ENCODE peak calls at places on chromosomes 3 and 15, in six cellular contexts. Z is HFF-Myc, S is cardiac fibroblast, D is EL, U is NCI-H774, Q is mucosa of gallbladder. M is an unnamed sample.

GRCh38 chr3:73101916-73102315 is 40.5 kb downstream of the EBLN2 start:
- DNase-seq in Z (no peak), S (no peak), D (no peak), U (no peak), Q (no peak), M (no peak)

GRCh38 chr3:125219261-125219701 is 6.7 kb upstream of the SLC12A8 start:
- DNase-seq in Z (no peak), S (no peak), D (no peak), U (no peak), Q (no peak), M (no peak)

GRCh38 chr3:127041264-127041820 is 58.4 kb downstream of the PLXNA1 start:
- DNase-seq in Z (no peak), S (no peak), D (no peak), U (no peak), Q (no peak), M (no peak)

GRCh38 chr3:79057756-79058155 is 710.0 kb downstream of the ROBO1 start:
- DNase-seq in Z (no peak), S (no peak), D (no peak), U (no peak), Q (no peak), M (no peak)

GRCh38 chr15:67880651-67881182 is 40.9 kb upstream of the RNU6-1 start:
- DNase-seq in Z (no peak), S (peak; percentile 38), D (no peak), U (no peak), Q (peak; percentile 27), M (no peak)

GRCh38 chr3:47163990-47164848 is at the start of gene SETD2:
- DNase-seq in Z (peak; percentile 49), S (peak; percentile 91), D (peak; percentile 94), U (peak; percentile 47), Q (peak; percentile 92), M (no peak)

GRCh38 chr15:61069369-61070075 is 159.6 kb downstream of the RORA start:
- DNase-seq in Z (no peak), S (no peak), D (no peak), U (no peak), Q (no peak), M (no peak)

GRCh38 chr3:150697646-150698045 is 6.1 kb downstream of the ERICH6 start:
- DNase-seq in Z (no peak), S (peak; percentile 20), D (peak; percentile 75), U (no peak), Q (no peak), M (no peak)

GRCh38 chr15:38707802-38708671 is 143.4 kb upstream of the RASGRP1 start:
- DNase-seq in Z (no peak), S (peak; percentile 80), D (peak; percentile 69), U (peak; percentile 23), Q (peak; percentile 38), M (no peak)

GRCh38 chr3:41794748-41795589 is 166.9 kb downstream of the ULK4 start:
- DNase-seq in Z (no peak), S (no peak), D (no peak), U (no peak), Q (no peak), M (no peak)

GRCh38 chr3:143081844-143082778 is 37.5 kb upstream of the CHST2 start:
- DNase-seq in Z (no peak), S (no peak), D (no peak), U (no peak), Q (no peak), M (no peak)

GRCh38 chr3:128472462-128473179 is 5.9 kb upstream of the DNAJB8 start:
- DNase-seq in Z (no peak), S (no peak), D (no peak), U (no peak), Q (no peak), M (no peak)

GRCh38 chr3:100634493-100635272 is 25.3 kb downstream of the ADGRG7 start:
- DNase-seq in Z (no peak), S (peak; percentile 41), D (peak; percentile 32), U (no peak), Q (peak; percentile 77), M (no peak)

GRCh38 chr15:45728641-45729040 is 93.8 kb downstream of the SQOR start:
- DNase-seq in Z (no peak), S (no peak), D (no peak), U (no peak), Q (no peak), M (no peak)

GRCh38 chr3:48064292-48064829 is 48.1 kb upstream of the MAP4 start:
- DNase-seq in Z (no peak), S (peak; percentile 54), D (peak; percentile 42), U (no peak), Q (no peak), M (no peak)

GRCh38 chr3:16462679-16463078 is 50.8 kb downstream of the RFTN1 start:
- DNase-seq in Z (no peak), S (no peak), D (no peak), U (no peak), Q (no peak), M (no peak)

GRCh38 chr3:144051211-144051610 is 79.6 kb downstream of the DIPK2A start:
- DNase-seq in Z (no peak), S (no peak), D (no peak), U (no peak), Q (no peak), M (no peak)

GRCh38 chr3:39139442-39139841 is 13.9 kb downstream of the CSRNP1 start:
- DNase-seq in Z (no peak), S (no peak), D (no peak), U (no peak), Q (no peak), M (no peak)

GRCh38 chr3:71130516-71131384 is 452.8 kb downstream of the FOXP1 start:
- DNase-seq in Z (peak; percentile 59), S (peak; percentile 88), D (peak; percentile 78), U (no peak), Q (peak; percentile 82), M (peak; percentile 26)

GRCh38 chr3:3069723-3070122 is 40.5 kb downstream of the IL5RA start:
- DNase-seq in Z (no peak), S (no peak), D (no peak), U (peak; percentile 62), Q (no peak), M (no peak)

GRCh38 chr3:146883292-146883691 is 278.1 kb upstream of the PLSCR5 start:
- DNase-seq in Z (no peak), S (no peak), D (no peak), U (no peak), Q (no peak), M (peak; percentile 12)

GRCh38 chr3:3851621-3852323 is 52.5 kb downstream of the LRRN1 start:
- DNase-seq in Z (no peak), S (no peak), D (no peak), U (no peak), Q (no peak), M (no peak)

GRCh38 chr3:53650424-53650823 is 156.0 kb downstream of the CACNA1D start:
- DNase-seq in Z (no peak), S (no peak), D (no peak), U (no peak), Q (no peak), M (no peak)

GRCh38 chr15:74044267-74045110 is 37.9 kb downstream of the GOLGA6A start:
- DNase-seq in Z (no peak), S (no peak), D (no peak), U (no peak), Q (no peak), M (no peak)

GRCh38 chr3:12940854-12941253 is 99.5 kb upstream of the RPL32 start:
- DNase-seq in Z (no peak), S (no peak), D (no peak), U (no peak), Q (no peak), M (no peak)

GRCh38 chr3:151776259-151776740 is 37.6 kb upstream of the AADAC start:
- DNase-seq in Z (no peak), S (no peak), D (no peak), U (no peak), Q (no peak), M (no peak)

GRCh38 chr3:106620646-106621045 is 751.8 kb upstream of the CBLB start:
- DNase-seq in Z (no peak), S (no peak), D (no peak), U (no peak), Q (no peak), M (no peak)

GRCh38 chr3:1848935-1849334 is 249.7 kb upstream of the CNTN4 start:
- DNase-seq in Z (no peak), S (no peak), D (no peak), U (no peak), Q (no peak), M (no peak)

GRCh38 chr15:89673162-89673506 is 6.0 kb downstream of the PLIN1 start:
- DNase-seq in Z (no peak), S (peak; percentile 24), D (no peak), U (no peak), Q (no peak), M (no peak)

GRCh38 chr3:43296565-43296964 is 10.2 kb downstream of the SNRK start:
- DNase-seq in Z (no peak), S (peak; percentile 46), D (peak; percentile 8), U (no peak), Q (no peak), M (no peak)

GRCh38 chr3:189756651-189757078 is 125.5 kb downstream of the TP63 start:
- DNase-seq in Z (no peak), S (peak; percentile 3), D (peak; percentile 10), U (no peak), Q (no peak), M (no peak)

GRCh38 chr3:138043266-138044029 is 33.5 kb downstream of the CLDN18 start:
- DNase-seq in Z (peak; percentile 52), S (peak; percentile 95), D (peak; percentile 88), U (no peak), Q (no peak), M (no peak)

M was measured in SK-N-MC.